ENCODE peak calls at places on chromosomes 13 and 19, in six cellular contexts. X, Z, J, Y, Q and U are unnamed samples.

GRCh38 chr13:46303743-46304385 is 83.2 kb downstream of the RUBCNL start:
- DNase-seq in Y (no peak), Q (no peak), X (no peak), Z (no peak), J (no peak), U (no peak)

GRCh38 chr13:94239135-94239534 is 240.3 kb downstream of the DCT start:
- DNase-seq in Q (no peak), Z (no peak), X (peak; percentile 54), Y (no peak), J (peak; percentile 26), U (no peak)

GRCh38 chr19:53873451-53874383 is 6.0 kb downstream of the MYADM start:
- DNase-seq in Z (no peak), X (no peak), J (no peak), Q (no peak), Y (no peak), U (no peak)

GRCh38 chr13:85473144-85473543 is 326.1 kb downstream of the SLITRK6 start:
- DNase-seq in Z (no peak), J (no peak), Y (no peak), X (no peak), Q (no peak), U (no peak)

GRCh38 chr13:51802601-51803000 is 1.4 kb downstream of the DHRS12 start:
- DNase-seq in Z (no peak), J (no peak), Y (no peak), Q (no peak), X (no peak), U (no peak)

GRCh38 chr19:31064486-31064885 is 284.8 kb downstream of the TSHZ3 start:
- DNase-seq in Q (peak; percentile 16), X (peak; percentile 33), Y (no peak), J (no peak), Z (no peak), U (no peak)

GRCh38 chr13:32075150-32075851 is 43.7 kb downstream of the FRY start:
- DNase-seq in Y (no peak), J (no peak), Z (no peak), Q (no peak), X (no peak), U (no peak)

GRCh38 chr13:20703785-20704458 is 423 bp downstream of the IL17D start:
- DNase-seq in J (peak; percentile 78), Y (peak; percentile 67), Q (peak; percentile 95), Z (peak; percentile 94), X (peak; percentile 82), U (no peak)

GRCh38 chr13:99263386-99263785 is 5.2 kb upstream of the GPR18 start:
- DNase-seq in Q (no peak), J (no peak), Y (no peak), X (no peak), Z (no peak), U (no peak)

GRCh38 chr19:53870485-53870844 is 2.8 kb downstream of the MYADM start:
- DNase-seq in Z (peak; percentile 63), Q (no peak), J (no peak), Y (no peak), X (no peak), U (no peak)

GRCh38 chr19:11486661-11487503 is 6.0 kb upstream of the ELAVL3 start:
- DNase-seq in Q (peak; percentile 29), Y (no peak), J (no peak), Z (no peak), X (no peak), U (no peak)

GRCh38 chr19:5445667-5446066 is 9.6 kb upstream of the ZNRF4 start:
- DNase-seq in X (peak; percentile 19), Q (no peak), Z (no peak), Y (no peak), J (no peak), U (no peak)

GRCh38 chr19:45591004-45591637 is 6.5 kb upstream of the OPA3 start:
- DNase-seq in X (peak; percentile 34), Z (peak; percentile 78), Y (no peak), Q (peak; percentile 79), J (peak; percentile 45), U (peak; percentile 16)

GRCh38 chr19:2815191-2815614 is 4.5 kb upstream of the ZNF554 start:
- DNase-seq in J (no peak), X (no peak), Z (no peak), Q (peak; percentile 22), Y (no peak), U (no peak)

GRCh38 chr19:40337594-40337993 is 10.6 kb downstream of the C19orf47 start:
- DNase-seq in Z (no peak), X (no peak), J (no peak), Y (no peak), Q (no peak), U (no peak)

GRCh38 chr19:18443406-18443805 is 5.5 kb upstream of the ISYNA1 start:
- DNase-seq in Z (no peak), Y (no peak), X (no peak), Q (no peak), J (no peak), U (no peak)
- H3K9ac ChIP-seq in Z (no peak overlapping the region), Y (peak overlapping the region; percentile 56), X (no peak overlapping the region), Q (no peak overlapping the region), J (no peak overlapping the region), U (no peak overlapping the region)

DNA sequence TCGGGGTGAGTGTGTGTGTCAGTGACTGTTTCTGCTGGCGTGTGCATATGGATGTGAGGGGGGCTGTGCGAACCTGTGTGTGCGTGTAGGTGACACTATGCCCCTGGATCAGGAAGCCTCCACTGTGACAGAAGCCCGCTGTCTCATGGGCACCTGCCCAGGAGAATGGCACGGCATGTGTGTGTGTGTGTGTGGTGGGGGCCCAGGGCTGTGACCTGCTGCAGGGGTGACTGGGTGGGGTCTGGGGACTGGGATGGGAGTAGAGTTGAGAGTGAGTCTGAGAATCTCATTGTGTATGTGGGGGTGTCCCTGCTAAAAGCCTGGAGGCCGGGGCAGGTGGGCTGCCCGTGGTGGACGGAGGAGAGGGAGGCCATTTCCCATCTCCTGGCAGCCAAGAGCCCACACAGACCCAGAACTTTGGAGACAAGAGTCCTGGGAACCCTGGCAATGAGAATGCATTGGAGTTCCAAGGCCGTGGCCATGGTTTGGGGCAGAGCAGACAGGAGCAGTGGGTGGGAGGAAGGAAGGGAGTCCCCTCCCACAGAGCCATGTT is 6.4 kb upstream of the TPM4 start:
- DNase-seq in X (peak; percentile 37), Z (no peak), J (no peak), Y (no peak), Q (no peak), U (no peak)
- H3K4me3 ChIP-seq in X (peak overlapping the region; percentile 81), Z (no peak overlapping the region), J (peak overlapping the region; percentile 41), Y (no peak overlapping the region), Q (no peak overlapping the region), U (no peak overlapping the region)

DNA sequence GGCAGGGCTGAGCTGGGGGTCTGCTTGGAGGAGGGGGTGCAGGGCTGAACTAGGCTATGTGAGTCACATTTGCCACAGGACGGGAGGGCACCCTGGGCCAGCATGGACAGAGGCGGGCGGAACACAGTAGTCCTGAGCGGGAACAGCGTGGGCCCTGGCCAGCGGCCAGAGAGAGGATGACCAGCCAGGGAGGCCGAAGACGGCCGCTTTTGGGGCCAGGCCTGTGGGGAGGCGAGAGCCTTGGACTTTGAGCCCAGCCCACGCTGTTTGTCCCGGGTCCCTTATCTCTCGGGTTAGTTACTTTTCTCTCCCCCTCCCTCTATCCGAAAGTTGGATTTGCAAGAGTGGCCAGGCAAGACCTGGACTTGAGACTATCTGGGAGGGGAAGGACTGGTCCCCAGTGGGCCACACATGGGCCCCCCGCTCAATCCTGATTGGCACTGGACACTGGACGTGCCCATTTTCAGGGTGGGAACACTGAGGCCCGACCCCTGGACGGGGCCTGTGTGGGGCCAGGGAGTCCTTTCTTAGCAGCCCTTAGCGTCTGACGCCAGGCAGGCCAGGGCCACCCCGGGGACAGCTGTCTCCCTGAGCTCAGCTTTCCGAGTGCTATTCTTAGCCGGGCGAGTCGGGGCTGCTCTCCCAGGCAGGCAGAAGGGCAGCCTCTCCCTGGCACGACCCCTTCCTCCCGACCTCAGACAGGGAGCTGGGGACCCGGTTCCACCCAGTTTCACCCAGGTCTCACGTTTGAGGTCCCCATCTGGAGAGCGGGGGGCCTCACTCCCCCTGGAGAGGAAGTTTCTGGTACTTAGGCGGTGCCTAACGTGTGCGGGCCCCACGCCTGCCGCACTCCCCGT is 833 bp downstream of the GAMT start:
- DNase-seq in Y (no peak), J (no peak), X (no peak), Q (peak; percentile 82), Z (peak; percentile 40), U (no peak)
- H3K9ac ChIP-seq in Y (peak overlapping the region; percentile 96), J (peak overlapping the region; percentile 49), X (no peak overlapping the region), Q (peak overlapping the region; percentile 62), Z (peak overlapping the region; percentile 39), U (peak overlapping the region; percentile 92)

GRCh38 chr19:4370418-4371041 is 27.2 kb downstream of the MPND start:
- DNase-seq in J (no peak), Q (no peak), X (no peak), Z (no peak), Y (no peak), U (no peak)

GRCh38 chr19:4368128-4368820 is 24.9 kb downstream of the MPND start:
- DNase-seq in Q (no peak), Y (no peak), X (peak; percentile 53), Z (no peak), J (no peak), U (no peak)

GRCh38 chr19:4369888-4370260 is 26.5 kb downstream of the MPND start:
- DNase-seq in Z (peak; percentile 59), Y (no peak), J (no peak), Q (no peak), X (peak; percentile 75), U (no peak)

GRCh38 chr19:4367781-4368127 is 24.4 kb downstream of the MPND start:
- DNase-seq in Z (no peak), Q (no peak), J (no peak), X (no peak), Y (no peak), U (no peak)

DNA sequence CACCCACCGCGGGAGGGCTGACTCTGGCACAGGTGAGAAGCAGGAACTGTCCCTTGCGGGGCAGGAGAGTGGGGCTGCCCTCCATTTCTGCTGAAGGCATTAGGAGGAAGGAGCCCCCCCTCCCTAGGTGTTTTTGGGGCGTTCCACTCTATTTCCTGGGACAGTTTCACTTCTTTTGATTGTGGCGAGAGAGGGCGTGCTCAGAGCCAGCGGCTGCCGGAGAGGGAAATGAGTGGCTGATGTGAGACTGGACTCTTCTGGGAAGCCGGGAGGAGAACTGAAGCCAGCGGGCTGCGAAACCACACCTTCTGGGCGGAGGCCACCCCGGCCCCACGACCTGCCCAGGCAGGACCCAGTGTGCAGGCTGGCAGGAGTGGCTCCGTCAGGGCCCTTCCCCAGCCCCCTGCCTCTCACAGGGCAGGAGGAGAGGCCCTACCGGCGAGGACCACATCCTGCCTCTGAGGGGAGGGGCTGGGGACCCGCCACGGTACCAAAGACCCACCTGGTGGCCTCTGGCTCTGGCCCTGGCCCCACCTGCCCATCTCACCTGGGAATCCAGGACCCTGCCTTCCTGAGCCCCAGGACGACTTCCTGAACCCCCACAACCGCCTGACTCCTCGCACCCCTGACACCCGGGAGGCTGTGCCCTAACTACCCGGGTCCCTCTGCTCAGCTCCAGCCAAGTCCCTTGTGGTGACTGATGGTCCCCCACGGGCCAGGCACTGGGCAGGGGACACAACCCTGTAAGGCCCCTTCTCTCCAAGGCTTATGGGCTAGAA is 25.9 kb downstream of the MPND start:
- DNase-seq in X (peak; percentile 94), Q (no peak), Z (peak; percentile 43), Y (no peak), J (no peak), U (no peak)
- H3K4me3 ChIP-seq in X (peak overlapping the region; percentile 26), Q (no peak overlapping the region), Z (no peak overlapping the region), Y (no peak overlapping the region), J (no peak overlapping the region), U (no peak overlapping the region)